ENCODE peak calls at places on chromosomes 5 and 9, in eight cellular contexts. One of them, this sample, is unnamed.
A peak's percentile ranks its signal among the peaks of the same experiment; 100 is the strongest.

GRCh38 chr9:129239946-129240490 is 62.0 kb upstream of the IER5L start:
- DNase-seq in natural killer cell: no peak
- DNase-seq in astrocyte of the cerebellum: no peak
- DNase-seq in fibroblast of pulmonary artery: no peak
- DNase-seq in esophagus squamous epithelium: no peak
- DNase-seq in choroid plexus epithelial cell: no peak
- DNase-seq in fibroblast of lung: no peak
- DNase-seq in lower lobe of right lung: peak; percentile 6
- DNase-seq in this sample: no peak

GRCh38 chr5:78648359-78649219 is at the start of gene LHFPL2:
- DNase-seq in astrocyte of the cerebellum: no peak
- DNase-seq in esophagus squamous epithelium: no peak
- DNase-seq in fibroblast of lung: peak; percentile 74
- DNase-seq in choroid plexus epithelial cell: peak; percentile 76
- DNase-seq in natural killer cell: no peak
- DNase-seq in fibroblast of pulmonary artery: peak; percentile 83
- DNase-seq in lower lobe of right lung: peak; percentile 79
- DNase-seq in this sample: peak; percentile 81

GRCh38 chr9:116234091-116234490 is 80.5 kb downstream of the PAPPA start:
- DNase-seq in astrocyte of the cerebellum: peak; percentile 68
- DNase-seq in natural killer cell: no peak
- DNase-seq in choroid plexus epithelial cell: peak; percentile 97
- DNase-seq in fibroblast of lung: peak; percentile 98
- DNase-seq in fibroblast of pulmonary artery: peak; percentile 97
- DNase-seq in esophagus squamous epithelium: no peak
- DNase-seq in lower lobe of right lung: no peak
- DNase-seq in this sample: no peak

GRCh38 chr5:44949687-44950086 is 140.9 kb downstream of the MRPS30 start:
- DNase-seq in esophagus squamous epithelium: no peak
- DNase-seq in natural killer cell: no peak
- DNase-seq in choroid plexus epithelial cell: no peak
- DNase-seq in fibroblast of lung: no peak
- DNase-seq in fibroblast of pulmonary artery: no peak
- DNase-seq in astrocyte of the cerebellum: no peak
- DNase-seq in lower lobe of right lung: no peak
- DNase-seq in this sample: no peak

GRCh38 chr9:126612329-126612812 is 1.4 kb upstream of the LMX1B start:
- DNase-seq in natural killer cell: no peak
- DNase-seq in fibroblast of lung: no peak
- DNase-seq in esophagus squamous epithelium: no peak
- DNase-seq in fibroblast of pulmonary artery: no peak
- DNase-seq in choroid plexus epithelial cell: no peak
- DNase-seq in astrocyte of the cerebellum: no peak
- DNase-seq in lower lobe of right lung: no peak
- DNase-seq in this sample: no peak

GRCh38 chr9:92716557-92716956 is 46.6 kb upstream of the IPPK start:
- DNase-seq in fibroblast of lung: peak; percentile 14
- DNase-seq in fibroblast of pulmonary artery: peak; percentile 49
- DNase-seq in lower lobe of right lung: no peak
- DNase-seq in astrocyte of the cerebellum: no peak
- DNase-seq in choroid plexus epithelial cell: peak; percentile 47
- DNase-seq in natural killer cell: peak; percentile 75
- DNase-seq in esophagus squamous epithelium: no peak
- DNase-seq in this sample: peak; percentile 91

GRCh38 chr5:32583582-32584232 is 1.6 kb upstream of the SUB1 start:
- DNase-seq in astrocyte of the cerebellum: no peak
- DNase-seq in natural killer cell: no peak
- DNase-seq in fibroblast of pulmonary artery: no peak
- DNase-seq in fibroblast of lung: no peak
- DNase-seq in lower lobe of right lung: no peak
- DNase-seq in esophagus squamous epithelium: no peak
- DNase-seq in choroid plexus epithelial cell: no peak
- DNase-seq in this sample: no peak

GRCh38 chr5:119288364-119289047 is 67.3 kb upstream of the TNFAIP8 start:
- DNase-seq in fibroblast of pulmonary artery: no peak
- DNase-seq in astrocyte of the cerebellum: peak; percentile 37
- DNase-seq in lower lobe of right lung: no peak
- DNase-seq in choroid plexus epithelial cell: no peak
- DNase-seq in fibroblast of lung: peak; percentile 38
- DNase-seq in esophagus squamous epithelium: no peak
- DNase-seq in natural killer cell: no peak
- DNase-seq in this sample: no peak

GRCh38 chr5:36655171-36655570 is 48.8 kb downstream of the SLC1A3 start:
- DNase-seq in fibroblast of lung: no peak
- DNase-seq in esophagus squamous epithelium: no peak
- DNase-seq in astrocyte of the cerebellum: no peak
- DNase-seq in lower lobe of right lung: no peak
- DNase-seq in choroid plexus epithelial cell: peak; percentile 51
- DNase-seq in natural killer cell: no peak
- DNase-seq in fibroblast of pulmonary artery: no peak
- DNase-seq in this sample: no peak

GRCh38 chr5:169781452-169782345 is 144.6 kb downstream of the DOCK2 start:
- DNase-seq in choroid plexus epithelial cell: no peak
- DNase-seq in esophagus squamous epithelium: no peak
- DNase-seq in fibroblast of pulmonary artery: no peak
- DNase-seq in fibroblast of lung: no peak
- DNase-seq in astrocyte of the cerebellum: no peak
- DNase-seq in lower lobe of right lung: no peak
- DNase-seq in natural killer cell: no peak
- DNase-seq in this sample: no peak

GRCh38 chr9:123434619-123435240 is 78.7 kb downstream of the CRB2 start:
- DNase-seq in lower lobe of right lung: no peak
- DNase-seq in esophagus squamous epithelium: no peak
- DNase-seq in astrocyte of the cerebellum: no peak
- DNase-seq in fibroblast of lung: no peak
- DNase-seq in choroid plexus epithelial cell: peak; percentile 12
- DNase-seq in natural killer cell: no peak
- DNase-seq in fibroblast of pulmonary artery: no peak
- DNase-seq in this sample: no peak

GRCh38 chr9:127817881-127818434 is 15.3 kb downstream of the FPGS start:
- DNase-seq in fibroblast of lung: no peak
- DNase-seq in fibroblast of pulmonary artery: no peak
- DNase-seq in choroid plexus epithelial cell: no peak
- DNase-seq in esophagus squamous epithelium: no peak
- DNase-seq in natural killer cell: no peak
- DNase-seq in astrocyte of the cerebellum: no peak
- DNase-seq in lower lobe of right lung: no peak
- DNase-seq in this sample: no peak

GRCh38 chr5:87361536-87362213 is 51.1 kb downstream of the CCNH start:
- DNase-seq in esophagus squamous epithelium: no peak
- DNase-seq in astrocyte of the cerebellum: no peak
- DNase-seq in lower lobe of right lung: no peak
- DNase-seq in choroid plexus epithelial cell: peak; percentile 16
- DNase-seq in natural killer cell: no peak
- DNase-seq in fibroblast of lung: no peak
- DNase-seq in fibroblast of pulmonary artery: no peak
- DNase-seq in this sample: no peak

GRCh38 chr9:93898026-93898425 is 57.1 kb downstream of the BARX1 start:
- DNase-seq in natural killer cell: no peak
- DNase-seq in esophagus squamous epithelium: no peak
- DNase-seq in fibroblast of lung: no peak
- DNase-seq in lower lobe of right lung: no peak
- DNase-seq in fibroblast of pulmonary artery: no peak
- DNase-seq in astrocyte of the cerebellum: no peak
- DNase-seq in choroid plexus epithelial cell: no peak
- DNase-seq in this sample: no peak

GRCh38 chr5:125179617-125180016 is 433.2 kb upstream of the ZNF608 start:
- DNase-seq in astrocyte of the cerebellum: no peak
- DNase-seq in esophagus squamous epithelium: no peak
- DNase-seq in fibroblast of lung: no peak
- DNase-seq in fibroblast of pulmonary artery: no peak
- DNase-seq in natural killer cell: no peak
- DNase-seq in lower lobe of right lung: no peak
- DNase-seq in choroid plexus epithelial cell: no peak
- DNase-seq in this sample: no peak

GRCh38 chr9:76654051-76654461 is 110.2 kb upstream of the PCA3 start:
- DNase-seq in astrocyte of the cerebellum: peak; percentile 48
- DNase-seq in natural killer cell: no peak
- DNase-seq in lower lobe of right lung: no peak
- DNase-seq in esophagus squamous epithelium: no peak
- DNase-seq in choroid plexus epithelial cell: peak; percentile 62
- DNase-seq in fibroblast of pulmonary artery: peak; percentile 61
- DNase-seq in fibroblast of lung: peak; percentile 75
- DNase-seq in this sample: no peak

GRCh38 chr9:2859776-2860379 is 16.0 kb upstream of the PUM3 start:
- DNase-seq in astrocyte of the cerebellum: peak; percentile 34
- DNase-seq in fibroblast of lung: peak; percentile 50
- DNase-seq in natural killer cell: no peak
- DNase-seq in esophagus squamous epithelium: no peak
- DNase-seq in fibroblast of pulmonary artery: peak; percentile 74
- DNase-seq in lower lobe of right lung: peak; percentile 67
- DNase-seq in choroid plexus epithelial cell: peak; percentile 75
- DNase-seq in this sample: peak; percentile 76

GRCh38 chr5:172109749-172110148 is 78.3 kb downstream of the STK10 start:
- DNase-seq in lower lobe of right lung: peak; percentile 14
- DNase-seq in fibroblast of lung: no peak
- DNase-seq in choroid plexus epithelial cell: no peak
- DNase-seq in esophagus squamous epithelium: no peak
- DNase-seq in astrocyte of the cerebellum: no peak
- DNase-seq in natural killer cell: no peak
- DNase-seq in fibroblast of pulmonary artery: no peak
- DNase-seq in this sample: no peak

GRCh38 chr9:137134191-137134590 is 4.8 kb upstream of the GRIN1 start:
- DNase-seq in astrocyte of the cerebellum: no peak
- DNase-seq in esophagus squamous epithelium: no peak
- DNase-seq in choroid plexus epithelial cell: no peak
- DNase-seq in natural killer cell: no peak
- DNase-seq in lower lobe of right lung: no peak
- DNase-seq in fibroblast of lung: no peak
- DNase-seq in fibroblast of pulmonary artery: no peak
- DNase-seq in this sample: no peak

GRCh38 chr9:125564641-125565040 is 142.4 kb downstream of the MAPKAP1 start:
- DNase-seq in astrocyte of the cerebellum: no peak
- DNase-seq in fibroblast of pulmonary artery: no peak
- DNase-seq in choroid plexus epithelial cell: no peak
- DNase-seq in lower lobe of right lung: no peak
- DNase-seq in esophagus squamous epithelium: no peak
- DNase-seq in natural killer cell: no peak
- DNase-seq in fibroblast of lung: peak; percentile 57
- DNase-seq in this sample: no peak
- TF ChIP-seq CTCF in astrocyte of the cerebellum: no peak
- TF ChIP-seq CTCF in fibroblast of pulmonary artery: no peak
- TF ChIP-seq CTCF in choroid plexus epithelial cell: no peak
- TF ChIP-seq CTCF in lower lobe of right lung: no peak
- TF ChIP-seq CTCF in esophagus squamous epithelium: no peak
- TF ChIP-seq CTCF in natural killer cell: no peak
- TF ChIP-seq CTCF in fibroblast of lung: no peak
- TF ChIP-seq CTCF in this sample: no peak

GRCh38 chr5:150355791-150356190 is 1.7 kb upstream of the TCOF1 start:
- DNase-seq in natural killer cell: no peak
- DNase-seq in astrocyte of the cerebellum: no peak
- DNase-seq in fibroblast of lung: no peak
- DNase-seq in fibroblast of pulmonary artery: no peak
- DNase-seq in lower lobe of right lung: no peak
- DNase-seq in choroid plexus epithelial cell: no peak
- DNase-seq in esophagus squamous epithelium: no peak
- DNase-seq in this sample: no peak
- TF ChIP-seq CTCF in natural killer cell: no peak
- TF ChIP-seq CTCF in astrocyte of the cerebellum: no peak
- TF ChIP-seq CTCF in fibroblast of lung: no peak
- TF ChIP-seq CTCF in fibroblast of pulmonary artery: no peak
- TF ChIP-seq CTCF in lower lobe of right lung: no peak
- TF ChIP-seq CTCF in choroid plexus epithelial cell: no peak
- TF ChIP-seq CTCF in esophagus squamous epithelium: no peak
- TF ChIP-seq CTCF in this sample: no peak

GRCh38 chr5:56818409-56819026 is 3.2 kb downstream of the MAP3K1 start:
- DNase-seq in natural killer cell: no peak
- DNase-seq in fibroblast of lung: peak; percentile 16
- DNase-seq in esophagus squamous epithelium: no peak
- DNase-seq in astrocyte of the cerebellum: no peak
- DNase-seq in lower lobe of right lung: no peak
- DNase-seq in fibroblast of pulmonary artery: peak; percentile 61
- DNase-seq in choroid plexus epithelial cell: peak; percentile 76
- DNase-seq in this sample: no peak
- TF ChIP-seq CTCF in natural killer cell: no peak
- TF ChIP-seq CTCF in fibroblast of lung: peak; percentile 29
- TF ChIP-seq CTCF in esophagus squamous epithelium: no peak
- TF ChIP-seq CTCF in astrocyte of the cerebellum: peak; percentile 34
- TF ChIP-seq CTCF in lower lobe of right lung: no peak
- TF ChIP-seq CTCF in fibroblast of pulmonary artery: peak; percentile 50
- TF ChIP-seq CTCF in choroid plexus epithelial cell: peak; percentile 53
- TF ChIP-seq CTCF in this sample: peak; percentile 46

GRCh38 chr9:89096807-89097206 is 81.8 kb downstream of the SHC3 start:
- DNase-seq in fibroblast of pulmonary artery: no peak
- DNase-seq in natural killer cell: no peak
- DNase-seq in fibroblast of lung: no peak
- DNase-seq in lower lobe of right lung: no peak
- DNase-seq in astrocyte of the cerebellum: no peak
- DNase-seq in esophagus squamous epithelium: no peak
- DNase-seq in choroid plexus epithelial cell: no peak
- DNase-seq in this sample: no peak
- TF ChIP-seq CTCF in fibroblast of pulmonary artery: no peak
- TF ChIP-seq CTCF in natural killer cell: no peak
- TF ChIP-seq CTCF in fibroblast of lung: no peak
- TF ChIP-seq CTCF in lower lobe of right lung: no peak
- TF ChIP-seq CTCF in astrocyte of the cerebellum: no peak
- TF ChIP-seq CTCF in esophagus squamous epithelium: no peak
- TF ChIP-seq CTCF in choroid plexus epithelial cell: peak; percentile 9
- TF ChIP-seq CTCF in this sample: no peak

DNA sequence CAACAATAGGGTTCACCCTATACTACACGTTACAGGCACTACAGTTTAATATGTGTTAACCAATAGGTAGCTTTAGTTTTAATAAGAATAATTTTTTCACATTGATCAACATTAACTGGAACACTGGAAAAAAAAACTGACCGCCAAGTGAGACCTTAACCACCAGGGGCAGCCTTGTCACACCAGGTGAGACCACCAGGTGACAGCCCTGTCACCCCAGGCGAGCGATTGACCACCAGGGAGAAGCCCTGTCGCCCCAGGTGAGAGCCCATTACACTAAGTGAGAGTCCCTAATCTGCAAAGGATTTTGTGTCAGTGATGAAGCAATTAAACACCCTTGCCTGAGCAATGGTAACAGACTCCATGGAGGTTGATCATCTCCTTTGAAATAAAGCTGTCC is 75.4 kb upstream of the SYK start:
- DNase-seq in esophagus squamous epithelium: no peak
- DNase-seq in fibroblast of lung: no peak
- DNase-seq in astrocyte of the cerebellum: no peak
- DNase-seq in natural killer cell: no peak
- DNase-seq in lower lobe of right lung: no peak
- DNase-seq in choroid plexus epithelial cell: no peak
- DNase-seq in fibroblast of pulmonary artery: no peak
- DNase-seq in this sample: no peak
- TF ChIP-seq CTCF in esophagus squamous epithelium: no peak
- TF ChIP-seq CTCF in fibroblast of lung: no peak
- TF ChIP-seq CTCF in astrocyte of the cerebellum: no peak
- TF ChIP-seq CTCF in natural killer cell: no peak
- TF ChIP-seq CTCF in lower lobe of right lung: no peak
- TF ChIP-seq CTCF in choroid plexus epithelial cell: no peak
- TF ChIP-seq CTCF in fibroblast of pulmonary artery: no peak
- TF ChIP-seq CTCF in this sample: peak; percentile 24

This sample was measured in neural crest cell.